ENCODE peak calls at places on chromosomes 11 and 22, in eight cellular contexts. G is RCC 7860; C is CD4-positive, CD25-positive, alpha-beta regulatory T cell; A is cardiac muscle cell; K is pancreas; U is endothelial cell of umbilical vein; Q is ELF-1; H is central memory CD8-positive, alpha-beta T cell. X is an unnamed sample.

GRCh38 chr11:102410382-102410784 is 42.2 kb downstream of the TMEM123 start:
- DNase-seq in K (no peak), A (peak), G (no peak), C (no peak), Q (peak), U (no peak), H (no peak), X (no peak)

GRCh38 chr11:110207089-110207488 is 89.3 kb downstream of the RDX start:
- DNase-seq in H (no peak), A (no peak), C (no peak), U (no peak), G (no peak), K (no peak), Q (peak), X (no peak)

GRCh38 chr11:66978717-66979116 is 3.6 kb downstream of the C11orf86 start:
- DNase-seq in Q (no peak), U (no peak), K (no peak), A (no peak), H (no peak), G (no peak), C (no peak), X (no peak)

GRCh38 chr22:36929621-36930020 is 16.2 kb downstream of the CSF2RB start:
- DNase-seq in G (no peak), C (no peak), Q (no peak), H (no peak), A (no peak), U (no peak), K (no peak), X (no peak)

GRCh38 chr11:1509626-1510255 is 23.2 kb upstream of the MOB2 start:
- DNase-seq in H (no peak), Q (no peak), G (no peak), A (no peak), K (no peak), C (no peak), U (no peak), X (no peak)

GRCh38 chr22:32794449-32795213 is 6.9 kb upstream of the TIMP3 start:
- DNase-seq in U (no peak), C (no peak), Q (no peak), G (no peak), K (no peak), H (no peak), A (no peak), X (no peak)

GRCh38 chr22:24370426-24370825 is 57.0 kb upstream of the ADORA2A start:
- DNase-seq in C (no peak), H (no peak), U (peak), G (no peak), K (no peak), A (no peak), Q (no peak), X (no peak)

GRCh38 chr11:112532506-112532905 is 271.8 kb upstream of the PLET1 start:
- DNase-seq in K (no peak), H (no peak), C (no peak), Q (no peak), U (no peak), G (no peak), A (no peak), X (no peak)

GRCh38 chr11:130781906-130782305 is 134.4 kb downstream of the SNX19 start:
- DNase-seq in Q (no peak), K (no peak), U (peak), C (no peak), G (peak), H (no peak), A (no peak), X (no peak)

GRCh38 chr22:32649515-32650200 is 151.8 kb upstream of the TIMP3 start:
- DNase-seq in C (no peak), K (no peak), Q (no peak), G (peak), H (no peak), A (no peak), U (no peak), X (no peak)

GRCh38 chr11:64298966-64299846 is 952 bp upstream of the CATSPERZ start:
- DNase-seq in C (no peak), K (peak), G (no peak), A (peak), Q (peak), H (no peak), U (peak), X (no peak)

GRCh38 chr11:30435488-30435887 is 112.6 kb downstream of the ARL14EP start:
- DNase-seq in K (no peak), U (no peak), H (no peak), C (no peak), G (no peak), A (no peak), Q (no peak), X (no peak)

GRCh38 chr11:114050258-114050927 is 9.1 kb upstream of the ZBTB16 start:
- DNase-seq in Q (no peak), H (no peak), U (no peak), C (no peak), G (no peak), A (no peak), K (peak), X (no peak)

GRCh38 chr11:15819679-15820286 is 536.6 kb downstream of the SOX6 start:
- DNase-seq in G (no peak), Q (peak), C (peak), K (peak), H (no peak), U (peak), A (peak), X (no peak)

GRCh38 chr11:126102436-126102894 is 39.8 kb upstream of the CDON start:
- DNase-seq in U (no peak), G (no peak), K (no peak), C (no peak), H (no peak), A (peak), Q (no peak), X (no peak)

GRCh38 chr11:32960553-32961164 is 55.0 kb upstream of the DEPDC7 start:
- DNase-seq in A (peak), G (peak), K (no peak), H (no peak), U (peak), Q (no peak), C (peak), X (peak)

GRCh38 chr11:27977031-27977430 is 130.9 kb downstream of the KIF18A start:
- DNase-seq in K (no peak), A (peak), U (no peak), H (no peak), Q (no peak), C (no peak), G (peak), X (no peak)

GRCh38 chr22:42961815-42962214 is 53.1 kb downstream of the PACSIN2 start:
- DNase-seq in U (no peak), K (no peak), C (peak), A (no peak), H (no peak), G (no peak), Q (no peak), X (no peak)

GRCh38 chr11:64372021-64372420 is 13.1 kb downstream of the RPS6KA4 start:
- DNase-seq in K (no peak), A (no peak), G (no peak), Q (no peak), H (no peak), U (no peak), C (no peak), X (no peak)

GRCh38 chr11:126139541-126140091 is 71.8 kb downstream of the RPUSD4 start:
- DNase-seq in G (no peak), K (no peak), A (peak), U (no peak), C (no peak), H (no peak), Q (no peak), X (no peak)

GRCh38 chr11:1739576-1739975 is 10.8 kb downstream of the IFITM10 start:
- DNase-seq in A (no peak), G (no peak), C (no peak), K (no peak), U (no peak), H (no peak), Q (no peak), X (no peak)

GRCh38 chr22:29520851-29521250 is 32.7 kb downstream of the THOC5 start:
- DNase-seq in Q (no peak), G (peak), A (peak), C (no peak), U (peak), K (no peak), H (no peak), X (no peak)

GRCh38 chr11:6604081-6604626 is 580 bp downstream of the ILK start:
- DNase-seq in K (no peak), Q (peak), A (peak), G (peak), U (peak), C (peak), H (peak), X (peak)

GRCh38 chr11:12187399-12187798 is 77.0 kb downstream of the MICAL2 start:
- DNase-seq in A (peak), Q (no peak), U (no peak), K (no peak), G (peak), C (no peak), H (no peak), X (peak)

GRCh38 chr11:27310182-27310581 is 52.8 kb downstream of the CCDC34 start:
- DNase-seq in H (no peak), A (no peak), Q (no peak), U (no peak), C (no peak), G (no peak), K (no peak), X (no peak)

GRCh38 chr11:10659339-10660216 is 34.0 kb downstream of the IRAG1 start:
- DNase-seq in Q (peak), K (no peak), C (no peak), U (peak), H (no peak), A (peak), G (peak), X (peak)